ENCODE peak calls at places on chromosomes 11 and 22, in eight cellular contexts. Z, F, M, G, C, O, Q and I are unnamed samples.

GRCh38 chr11:15558513-15559181 is 443.9 kb downstream of the INSC start:
- DNase-seq in C (no peak), F (no peak), G (no peak), Z (no peak), O (no peak), M (no peak), Q (no peak), I (no peak)

GRCh38 chr22:42184852-42185251 is 54.2 kb upstream of the CYP2D6 start:
- DNase-seq in O (no peak), Z (no peak), C (no peak), G (no peak), Q (no peak), M (no peak), F (no peak), I (no peak)

GRCh38 chr11:134034496-134035381 is 34.1 kb upstream of the JAM3 start:
- DNase-seq in C (no peak), Q (no peak), M (no peak), O (no peak), G (peak), Z (no peak), F (no peak), I (no peak)

GRCh38 chr11:123300874-123301695 is 106.0 kb upstream of the CLMP start:
- DNase-seq in F (no peak), C (no peak), G (peak), O (no peak), M (no peak), Q (no peak), Z (peak), I (no peak)

GRCh38 chr22:24426859-24427499 is 420 bp upstream of the ADORA2A start:
- DNase-seq in O (no peak), Q (no peak), C (no peak), F (peak), Z (no peak), G (no peak), M (no peak), I (peak)

GRCh38 chr11:12728417-12728816 is 54.2 kb downstream of the TEAD1 start:
- DNase-seq in O (no peak), C (no peak), Q (no peak), M (no peak), Z (no peak), G (no peak), F (no peak), I (no peak)

GRCh38 chr11:69138265-69138664 is 17.5 kb upstream of the SMIM38 start:
- DNase-seq in O (no peak), F (no peak), C (peak), M (no peak), Q (peak), G (peak), Z (peak), I (no peak)

GRCh38 chr22:23067023-23067650 is 3.2 kb upstream of the GNAZ start:
- DNase-seq in C (no peak), Z (no peak), F (peak), Q (no peak), G (no peak), O (no peak), M (no peak), I (no peak)

GRCh38 chr11:17473071-17473744 is 3.4 kb downstream of the ABCC8 start:
- DNase-seq in G (peak), F (no peak), C (peak), M (no peak), Q (peak), O (no peak), Z (peak), I (no peak)

GRCh38 chr11:75001686-75002085 is 13.0 kb downstream of the NEU3 start:
- DNase-seq in F (no peak), Q (no peak), G (no peak), M (no peak), Z (no peak), C (no peak), O (no peak), I (no peak)

GRCh38 chr11:94558468-94558867 is 8.7 kb upstream of the PIWIL4 start:
- DNase-seq in C (no peak), M (no peak), Q (no peak), O (no peak), Z (no peak), F (no peak), G (no peak), I (no peak)

GRCh38 chr22:38180841-38181452 is 683 bp downstream of the PLA2G6 start:
- DNase-seq in Q (no peak), C (peak), G (peak), Z (peak), M (peak), O (peak), F (peak), I (peak)

GRCh38 chr11:35029979-35030378 is 109.0 kb upstream of the CD44 start:
- DNase-seq in G (peak), F (no peak), O (no peak), C (peak), Q (peak), M (no peak), Z (peak), I (no peak)

GRCh38 chr22:44341431-44342346 is 28.9 kb upstream of the SHISAL1 start:
- DNase-seq in O (no peak), Z (peak), M (no peak), C (no peak), Q (no peak), F (no peak), G (no peak), I (no peak)

GRCh38 chr22:49462795-49463194 is 364.9 kb downstream of the BRD1 start:
- DNase-seq in G (no peak), Q (peak), O (no peak), C (no peak), F (no peak), M (no peak), Z (no peak), I (no peak)

GRCh38 chr11:92246637-92247036 is 22.0 kb downstream of the FAT3 start:
- DNase-seq in Q (no peak), M (no peak), Z (no peak), O (no peak), C (peak), F (no peak), G (peak), I (no peak)

GRCh38 chr11:40280161-40281054 is 1179.0 kb downstream of the LRRC4C start:
- DNase-seq in Q (no peak), Z (no peak), G (no peak), C (no peak), F (no peak), O (no peak), M (peak), I (no peak)

GRCh38 chr22:18987765-18988164 is 51.7 kb upstream of the PRODH start:
- DNase-seq in Z (no peak), G (no peak), F (no peak), O (no peak), Q (no peak), C (no peak), M (no peak), I (no peak)

GRCh38 chr11:72971211-72971610 is 157.0 kb downstream of the ATG16L2 start:
- DNase-seq in C (no peak), M (no peak), G (no peak), Z (no peak), Q (no peak), F (no peak), O (no peak), I (no peak)

GRCh38 chr22:39528080-39528661 is 4.4 kb downstream of the RPS19BP1 start:
- DNase-seq in M (no peak), C (no peak), Z (peak), G (no peak), F (peak), O (no peak), Q (no peak), I (no peak)

GRCh38 chr11:62295504-62295903 is 3.4 kb downstream of the SCGB1D4 start:
- DNase-seq in C (no peak), F (no peak), O (no peak), Z (peak), M (no peak), G (peak), Q (peak), I (no peak)

GRCh38 chr11:130314749-130315285 is at the start of gene ZBTB44:
- DNase-seq in Q (peak), O (peak), F (peak), G (peak), Z (peak), M (peak), C (peak), I (peak)

GRCh38 chr11:59770869-59771268 is 15.7 kb downstream of the STX3 start:
- DNase-seq in Z (no peak), Q (no peak), C (no peak), F (no peak), G (no peak), M (no peak), O (no peak), I (no peak)

GRCh38 chr11:67998150-67999045 is 5.5 kb downstream of the UNC93B1 start:
- DNase-seq in Q (no peak), G (no peak), M (no peak), O (no peak), F (no peak), Z (no peak), C (no peak), I (no peak)

GRCh38 chr11:45915446-45915845 is 2.2 kb downstream of the PEX16 start:
- DNase-seq in Z (no peak), O (no peak), G (no peak), Q (no peak), C (no peak), M (no peak), F (peak), I (no peak)

GRCh38 chr11:57277845-57278720 is 41.0 kb upstream of the APLNR start:
- DNase-seq in Q (peak), G (peak), Z (peak), F (peak), C (peak), O (peak), M (peak), I (peak)

GRCh38 chr11:57288771-57289579 is 35.8 kb downstream of the TNKS1BP1 start:
- DNase-seq in F (no peak), Q (peak), G (peak), C (peak), M (no peak), O (no peak), Z (peak), I (no peak)

GRCh38 chr11:74926304-74927030 is 22.4 kb downstream of the XRRA1 start:
- DNase-seq in Z (peak), F (no peak), Q (peak), G (peak), O (no peak), C (no peak), M (no peak), I (peak)